ENCODE peak calls at places on chromosomes 13 and 19, in nine cellular contexts. One of them, this sample, is unnamed.

GRCh38 chr19:1651061-1651547 is 1.3 kb downstream of the TCF3 start:
- DNase-seq in astrocyte of the spinal cord: no peak
- DNase-seq in left cardiac atrium: no peak
- DNase-seq in kidney: peak
- DNase-seq in iris pigment epithelial cell: peak
- DNase-seq in T-helper 2 cell: peak
- DNase-seq in foreskin keratinocyte: no peak
- DNase-seq in central memory CD8-positive, alpha-beta T cell: peak
- DNase-seq in dorsolateral prefrontal cortex: no peak
- DNase-seq in this sample: peak

GRCh38 chr13:111210488-111210887 is 95.4 kb downstream of the ARHGEF7 start:
- DNase-seq in astrocyte of the spinal cord: peak
- DNase-seq in left cardiac atrium: no peak
- DNase-seq in kidney: peak
- DNase-seq in iris pigment epithelial cell: peak
- DNase-seq in T-helper 2 cell: no peak
- DNase-seq in foreskin keratinocyte: peak
- DNase-seq in central memory CD8-positive, alpha-beta T cell: no peak
- DNase-seq in dorsolateral prefrontal cortex: no peak
- DNase-seq in this sample: no peak

GRCh38 chr19:2726904-2727639 is 5.9 kb upstream of the DIRAS1 start:
- DNase-seq in astrocyte of the spinal cord: no peak
- DNase-seq in left cardiac atrium: no peak
- DNase-seq in kidney: no peak
- DNase-seq in iris pigment epithelial cell: no peak
- DNase-seq in T-helper 2 cell: no peak
- DNase-seq in foreskin keratinocyte: no peak
- DNase-seq in central memory CD8-positive, alpha-beta T cell: no peak
- DNase-seq in dorsolateral prefrontal cortex: no peak
- DNase-seq in this sample: no peak

GRCh38 chr19:14558370-14559066 is 13.3 kb downstream of the NDUFB7 start:
- DNase-seq in astrocyte of the spinal cord: no peak
- DNase-seq in left cardiac atrium: no peak
- DNase-seq in kidney: no peak
- DNase-seq in iris pigment epithelial cell: no peak
- DNase-seq in T-helper 2 cell: no peak
- DNase-seq in foreskin keratinocyte: no peak
- DNase-seq in central memory CD8-positive, alpha-beta T cell: no peak
- DNase-seq in dorsolateral prefrontal cortex: no peak
- DNase-seq in this sample: no peak

GRCh38 chr19:35557539-35558399 is 5.7 kb downstream of the ATP4A start:
- DNase-seq in astrocyte of the spinal cord: peak
- DNase-seq in left cardiac atrium: peak
- DNase-seq in kidney: peak
- DNase-seq in iris pigment epithelial cell: peak
- DNase-seq in T-helper 2 cell: peak
- DNase-seq in foreskin keratinocyte: peak
- DNase-seq in central memory CD8-positive, alpha-beta T cell: no peak
- DNase-seq in dorsolateral prefrontal cortex: peak
- DNase-seq in this sample: peak

GRCh38 chr13:112740502-112741131 is 50.8 kb downstream of the ATP11A start:
- DNase-seq in astrocyte of the spinal cord: peak
- DNase-seq in left cardiac atrium: peak
- DNase-seq in kidney: peak
- DNase-seq in iris pigment epithelial cell: peak
- DNase-seq in T-helper 2 cell: no peak
- DNase-seq in foreskin keratinocyte: no peak
- DNase-seq in central memory CD8-positive, alpha-beta T cell: no peak
- DNase-seq in dorsolateral prefrontal cortex: no peak
- DNase-seq in this sample: no peak

GRCh38 chr19:11420429-11420893 is 1.3 kb upstream of the RGL3 start:
- DNase-seq in astrocyte of the spinal cord: no peak
- DNase-seq in left cardiac atrium: peak
- DNase-seq in kidney: peak
- DNase-seq in iris pigment epithelial cell: peak
- DNase-seq in T-helper 2 cell: no peak
- DNase-seq in foreskin keratinocyte: no peak
- DNase-seq in central memory CD8-positive, alpha-beta T cell: no peak
- DNase-seq in dorsolateral prefrontal cortex: no peak
- DNase-seq in this sample: peak

GRCh38 chr19:55487884-55488687 is at the start of gene SSC5D:
- DNase-seq in astrocyte of the spinal cord: peak
- DNase-seq in left cardiac atrium: peak
- DNase-seq in kidney: peak
- DNase-seq in iris pigment epithelial cell: peak
- DNase-seq in T-helper 2 cell: no peak
- DNase-seq in foreskin keratinocyte: no peak
- DNase-seq in central memory CD8-positive, alpha-beta T cell: no peak
- DNase-seq in dorsolateral prefrontal cortex: no peak
- DNase-seq in this sample: no peak

GRCh38 chr19:39705578-39706188 is 1.4 kb downstream of the LGALS14 start:
- DNase-seq in astrocyte of the spinal cord: no peak
- DNase-seq in left cardiac atrium: no peak
- DNase-seq in kidney: no peak
- DNase-seq in iris pigment epithelial cell: no peak
- DNase-seq in T-helper 2 cell: no peak
- DNase-seq in foreskin keratinocyte: no peak
- DNase-seq in central memory CD8-positive, alpha-beta T cell: no peak
- DNase-seq in dorsolateral prefrontal cortex: no peak
- DNase-seq in this sample: no peak

GRCh38 chr19:6649189-6649588 is 20.8 kb downstream of the TNFSF14 start:
- DNase-seq in astrocyte of the spinal cord: no peak
- DNase-seq in left cardiac atrium: no peak
- DNase-seq in kidney: no peak
- DNase-seq in iris pigment epithelial cell: no peak
- DNase-seq in T-helper 2 cell: no peak
- DNase-seq in foreskin keratinocyte: no peak
- DNase-seq in central memory CD8-positive, alpha-beta T cell: no peak
- DNase-seq in dorsolateral prefrontal cortex: no peak
- DNase-seq in this sample: no peak

GRCh38 chr19:13071444-13072205 is 31.0 kb downstream of the LYL1 start:
- DNase-seq in astrocyte of the spinal cord: no peak
- DNase-seq in left cardiac atrium: no peak
- DNase-seq in kidney: no peak
- DNase-seq in iris pigment epithelial cell: no peak
- DNase-seq in T-helper 2 cell: no peak
- DNase-seq in foreskin keratinocyte: no peak
- DNase-seq in central memory CD8-positive, alpha-beta T cell: no peak
- DNase-seq in dorsolateral prefrontal cortex: no peak
- DNase-seq in this sample: no peak

GRCh38 chr19:28880735-28881401 is 332.1 kb downstream of the UQCRFS1 start:
- DNase-seq in astrocyte of the spinal cord: no peak
- DNase-seq in left cardiac atrium: no peak
- DNase-seq in kidney: no peak
- DNase-seq in iris pigment epithelial cell: no peak
- DNase-seq in T-helper 2 cell: no peak
- DNase-seq in foreskin keratinocyte: no peak
- DNase-seq in central memory CD8-positive, alpha-beta T cell: no peak
- DNase-seq in dorsolateral prefrontal cortex: no peak
- DNase-seq in this sample: no peak

GRCh38 chr13:34207334-34207733 is 389.4 kb downstream of the RFC3 start:
- DNase-seq in astrocyte of the spinal cord: peak
- DNase-seq in left cardiac atrium: no peak
- DNase-seq in kidney: peak
- DNase-seq in iris pigment epithelial cell: peak
- DNase-seq in T-helper 2 cell: no peak
- DNase-seq in foreskin keratinocyte: peak
- DNase-seq in central memory CD8-positive, alpha-beta T cell: no peak
- DNase-seq in dorsolateral prefrontal cortex: no peak
- DNase-seq in this sample: no peak

GRCh38 chr13:99281811-99282263 is 23.7 kb upstream of the GPR18 start:
- DNase-seq in astrocyte of the spinal cord: no peak
- DNase-seq in left cardiac atrium: peak
- DNase-seq in kidney: no peak
- DNase-seq in iris pigment epithelial cell: no peak
- DNase-seq in T-helper 2 cell: no peak
- DNase-seq in foreskin keratinocyte: no peak
- DNase-seq in central memory CD8-positive, alpha-beta T cell: peak
- DNase-seq in dorsolateral prefrontal cortex: no peak
- DNase-seq in this sample: no peak

GRCh38 chr19:13958043-13958442 is 5.7 kb downstream of the DCAF15 start:
- DNase-seq in astrocyte of the spinal cord: no peak
- DNase-seq in left cardiac atrium: no peak
- DNase-seq in kidney: no peak
- DNase-seq in iris pigment epithelial cell: no peak
- DNase-seq in T-helper 2 cell: no peak
- DNase-seq in foreskin keratinocyte: no peak
- DNase-seq in central memory CD8-positive, alpha-beta T cell: no peak
- DNase-seq in dorsolateral prefrontal cortex: no peak
- DNase-seq in this sample: no peak

GRCh38 chr19:51158474-51159129 is 16.5 kb downstream of the SIGLEC7 start:
- DNase-seq in astrocyte of the spinal cord: no peak
- DNase-seq in left cardiac atrium: peak
- DNase-seq in kidney: no peak
- DNase-seq in iris pigment epithelial cell: peak
- DNase-seq in T-helper 2 cell: no peak
- DNase-seq in foreskin keratinocyte: no peak
- DNase-seq in central memory CD8-positive, alpha-beta T cell: peak
- DNase-seq in dorsolateral prefrontal cortex: no peak
- DNase-seq in this sample: peak

GRCh38 chr19:28493881-28494280 is 719.1 kb downstream of the UQCRFS1 start:
- DNase-seq in astrocyte of the spinal cord: no peak
- DNase-seq in left cardiac atrium: no peak
- DNase-seq in kidney: no peak
- DNase-seq in iris pigment epithelial cell: no peak
- DNase-seq in T-helper 2 cell: no peak
- DNase-seq in foreskin keratinocyte: no peak
- DNase-seq in central memory CD8-positive, alpha-beta T cell: no peak
- DNase-seq in dorsolateral prefrontal cortex: no peak
- DNase-seq in this sample: peak

GRCh38 chr13:37412271-37412683 is 186.3 kb downstream of the POSTN start:
- DNase-seq in astrocyte of the spinal cord: no peak
- DNase-seq in left cardiac atrium: no peak
- DNase-seq in kidney: no peak
- DNase-seq in iris pigment epithelial cell: peak
- DNase-seq in T-helper 2 cell: no peak
- DNase-seq in foreskin keratinocyte: peak
- DNase-seq in central memory CD8-positive, alpha-beta T cell: no peak
- DNase-seq in dorsolateral prefrontal cortex: no peak
- DNase-seq in this sample: no peak

GRCh38 chr13:46374710-46375109 is 12.3 kb downstream of the RUBCNL start:
- DNase-seq in astrocyte of the spinal cord: no peak
- DNase-seq in left cardiac atrium: no peak
- DNase-seq in kidney: no peak
- DNase-seq in iris pigment epithelial cell: no peak
- DNase-seq in T-helper 2 cell: no peak
- DNase-seq in foreskin keratinocyte: no peak
- DNase-seq in central memory CD8-positive, alpha-beta T cell: no peak
- DNase-seq in dorsolateral prefrontal cortex: no peak
- DNase-seq in this sample: no peak

GRCh38 chr13:106349080-106349841 is 186.2 kb downstream of the EFNB2 start:
- DNase-seq in astrocyte of the spinal cord: peak
- DNase-seq in left cardiac atrium: peak
- DNase-seq in kidney: no peak
- DNase-seq in iris pigment epithelial cell: peak
- DNase-seq in T-helper 2 cell: no peak
- DNase-seq in foreskin keratinocyte: peak
- DNase-seq in central memory CD8-positive, alpha-beta T cell: no peak
- DNase-seq in dorsolateral prefrontal cortex: peak
- DNase-seq in this sample: peak

GRCh38 chr19:480016-480855 is 16.1 kb upstream of the MADCAM1 start:
- DNase-seq in astrocyte of the spinal cord: peak
- DNase-seq in left cardiac atrium: peak
- DNase-seq in kidney: peak
- DNase-seq in iris pigment epithelial cell: peak
- DNase-seq in T-helper 2 cell: no peak
- DNase-seq in foreskin keratinocyte: no peak
- DNase-seq in central memory CD8-positive, alpha-beta T cell: peak
- DNase-seq in dorsolateral prefrontal cortex: peak
- DNase-seq in this sample: peak

GRCh38 chr13:51814825-51815650 is 11.1 kb upstream of the DHRS12 start:
- DNase-seq in astrocyte of the spinal cord: peak
- DNase-seq in left cardiac atrium: peak
- DNase-seq in kidney: no peak
- DNase-seq in iris pigment epithelial cell: peak
- DNase-seq in T-helper 2 cell: no peak
- DNase-seq in foreskin keratinocyte: no peak
- DNase-seq in central memory CD8-positive, alpha-beta T cell: peak
- DNase-seq in dorsolateral prefrontal cortex: peak
- DNase-seq in this sample: peak

GRCh38 chr19:45049073-45049736 is 10.4 kb downstream of the CLASRP start:
- DNase-seq in astrocyte of the spinal cord: no peak
- DNase-seq in left cardiac atrium: no peak
- DNase-seq in kidney: no peak
- DNase-seq in iris pigment epithelial cell: no peak
- DNase-seq in T-helper 2 cell: no peak
- DNase-seq in foreskin keratinocyte: peak
- DNase-seq in central memory CD8-positive, alpha-beta T cell: no peak
- DNase-seq in dorsolateral prefrontal cortex: no peak
- DNase-seq in this sample: no peak

GRCh38 chr19:12890787-12891552 is at the start of gene GCDH:
- DNase-seq in astrocyte of the spinal cord: peak
- DNase-seq in left cardiac atrium: peak
- DNase-seq in kidney: peak
- DNase-seq in iris pigment epithelial cell: peak
- DNase-seq in T-helper 2 cell: peak
- DNase-seq in foreskin keratinocyte: peak
- DNase-seq in central memory CD8-positive, alpha-beta T cell: peak
- DNase-seq in dorsolateral prefrontal cortex: peak
- DNase-seq in this sample: peak

GRCh38 chr19:38769635-38770211 is 3.6 kb downstream of the LGALS7 start:
- DNase-seq in astrocyte of the spinal cord: peak
- DNase-seq in left cardiac atrium: peak
- DNase-seq in kidney: peak
- DNase-seq in iris pigment epithelial cell: peak
- DNase-seq in T-helper 2 cell: peak
- DNase-seq in foreskin keratinocyte: peak
- DNase-seq in central memory CD8-positive, alpha-beta T cell: peak
- DNase-seq in dorsolateral prefrontal cortex: peak
- DNase-seq in this sample: peak

GRCh38 chr19:45878043-45878794 is 7.7 kb downstream of the IRF2BP1 start:
- DNase-seq in astrocyte of the spinal cord: no peak
- DNase-seq in left cardiac atrium: no peak
- DNase-seq in kidney: no peak
- DNase-seq in iris pigment epithelial cell: no peak
- DNase-seq in T-helper 2 cell: no peak
- DNase-seq in foreskin keratinocyte: no peak
- DNase-seq in central memory CD8-positive, alpha-beta T cell: no peak
- DNase-seq in dorsolateral prefrontal cortex: no peak
- DNase-seq in this sample: no peak

GRCh38 chr13:76723551-76724232 is 162.5 kb downstream of the KCTD12 start:
- DNase-seq in astrocyte of the spinal cord: peak
- DNase-seq in left cardiac atrium: peak
- DNase-seq in kidney: no peak
- DNase-seq in iris pigment epithelial cell: peak
- DNase-seq in T-helper 2 cell: no peak
- DNase-seq in foreskin keratinocyte: peak
- DNase-seq in central memory CD8-positive, alpha-beta T cell: no peak
- DNase-seq in dorsolateral prefrontal cortex: peak
- DNase-seq in this sample: peak

GRCh38 chr13:42832341-42833153 is 51.2 kb downstream of the FAM216B start:
- DNase-seq in astrocyte of the spinal cord: peak
- DNase-seq in left cardiac atrium: peak
- DNase-seq in kidney: peak
- DNase-seq in iris pigment epithelial cell: peak
- DNase-seq in T-helper 2 cell: no peak
- DNase-seq in foreskin keratinocyte: no peak
- DNase-seq in central memory CD8-positive, alpha-beta T cell: no peak
- DNase-seq in dorsolateral prefrontal cortex: no peak
- DNase-seq in this sample: no peak

GRCh38 chr19:54029930-54030490 is 33.7 kb downstream of the VSTM1 start:
- DNase-seq in astrocyte of the spinal cord: peak
- DNase-seq in left cardiac atrium: peak
- DNase-seq in kidney: no peak
- DNase-seq in iris pigment epithelial cell: peak
- DNase-seq in T-helper 2 cell: no peak
- DNase-seq in foreskin keratinocyte: no peak
- DNase-seq in central memory CD8-positive, alpha-beta T cell: peak
- DNase-seq in dorsolateral prefrontal cortex: peak
- DNase-seq in this sample: peak

GRCh38 chr19:18612772-18613588 is at the start of gene TMEM59L:
- DNase-seq in astrocyte of the spinal cord: no peak
- DNase-seq in left cardiac atrium: no peak
- DNase-seq in kidney: peak
- DNase-seq in iris pigment epithelial cell: no peak
- DNase-seq in T-helper 2 cell: no peak
- DNase-seq in foreskin keratinocyte: no peak
- DNase-seq in central memory CD8-positive, alpha-beta T cell: peak
- DNase-seq in dorsolateral prefrontal cortex: peak
- DNase-seq in this sample: peak

GRCh38 chr19:15251749-15252397 is 19.6 kb upstream of the EPHX3 start:
- DNase-seq in astrocyte of the spinal cord: peak
- DNase-seq in left cardiac atrium: peak
- DNase-seq in kidney: peak
- DNase-seq in iris pigment epithelial cell: peak
- DNase-seq in T-helper 2 cell: no peak
- DNase-seq in foreskin keratinocyte: no peak
- DNase-seq in central memory CD8-positive, alpha-beta T cell: no peak
- DNase-seq in dorsolateral prefrontal cortex: peak
- DNase-seq in this sample: peak